ENCODE peak calls at places on chromosomes 13 and 19, in nine cellular contexts. K is astrocyte of the hippocampus; S is effector memory CD8-positive, alpha-beta T cell; M is ecto neural progenitor cell; R is NCI-H2081; U is CD4-positive, alpha-beta memory T cell; G is AG08396; V is activated T-cell treated with anti-CD3 and anti-CD28 coated beads for 1 hour; Y is A673. I is an unnamed sample.

GRCh38 chr19:52343548-52343947 is 7.5 kb downstream of the ZNF610 start:
- DNase-seq in K (peak; percentile 32), S (peak; percentile 53), M (peak; percentile 68), R (no peak), U (peak; percentile 44), G (peak; percentile 20), V (peak; percentile 28), Y (peak; percentile 40), I (peak; percentile 68)

GRCh38 chr13:84870190-84870589 is 929.0 kb downstream of the SLITRK6 start:
- DNase-seq in K (no peak), S (no peak), M (no peak), R (no peak), U (no peak), G (no peak), V (no peak), Y (peak; percentile 48), I (no peak)

GRCh38 chr19:48341515-48342413 is 16.4 kb downstream of the EMP3 start:
- DNase-seq in K (no peak), S (no peak), M (no peak), R (no peak), U (no peak), G (no peak), V (no peak), Y (no peak), I (no peak)

GRCh38 chr19:23996549-23996948 is 81.9 kb downstream of the ZNF726 start:
- DNase-seq in K (no peak), S (no peak), M (no peak), R (no peak), U (no peak), G (peak; percentile 20), V (no peak), Y (peak; percentile 5), I (no peak)

GRCh38 chr19:44776402-44777096 is 1.1 kb upstream of the CBLC start:
- DNase-seq in K (no peak), S (no peak), M (no peak), R (no peak), U (no peak), G (no peak), V (no peak), Y (no peak), I (no peak)

GRCh38 chr19:4172861-4173473 is 9.4 kb downstream of the SIRT6 start:
- DNase-seq in K (peak; percentile 82), S (peak; percentile 72), M (peak; percentile 90), R (no peak), U (peak; percentile 68), G (peak; percentile 82), V (peak; percentile 65), Y (peak; percentile 67), I (peak; percentile 68)

GRCh38 chr19:41707502-41707812 is 969 bp upstream of the CEACAM5 start:
- DNase-seq in K (no peak), S (no peak), M (no peak), R (no peak), U (no peak), G (no peak), V (no peak), Y (no peak), I (no peak)

GRCh38 chr13:111184685-111185401 is 69.7 kb downstream of the ARHGEF7 start:
- DNase-seq in K (no peak), S (peak; percentile 39), M (no peak), R (peak; percentile 5), U (peak; percentile 61), G (no peak), V (peak; percentile 16), Y (peak; percentile 33), I (peak; percentile 70)

GRCh38 chr13:27658569-27658968 is 36.9 kb downstream of the POLR1D start:
- DNase-seq in K (no peak), S (no peak), M (no peak), R (no peak), U (no peak), G (no peak), V (no peak), Y (peak; percentile 12), I (no peak)

GRCh38 chr13:114213980-114214379 is 20.7 kb upstream of the CDC16 start:
- DNase-seq in K (no peak), S (no peak), M (peak; percentile 21), R (no peak), U (no peak), G (no peak), V (no peak), Y (no peak), I (no peak)

GRCh38 chr19:43699506-43700367 is 16.1 kb upstream of the IRGC start:
- DNase-seq in K (peak; percentile 70), S (no peak), M (peak; percentile 89), R (no peak), U (no peak), G (peak; percentile 39), V (no peak), Y (peak; percentile 49), I (no peak)

GRCh38 chr19:8355631-8356402 is 8.1 kb upstream of the ANGPTL4 start:
- DNase-seq in K (peak; percentile 87), S (no peak), M (no peak), R (no peak), U (no peak), G (peak; percentile 78), V (no peak), Y (no peak), I (no peak)

GRCh38 chr19:2333027-2333806 is 4.7 kb downstream of the SPPL2B start:
- DNase-seq in K (no peak), S (no peak), M (no peak), R (peak; percentile 91), U (peak; percentile 31), G (no peak), V (no peak), Y (no peak), I (no peak)

GRCh38 chr19:1355258-1355973 is 28.3 kb upstream of the NDUFS7 start:
- DNase-seq in K (peak; percentile 39), S (no peak), M (no peak), R (no peak), U (no peak), G (peak; percentile 44), V (no peak), Y (peak; percentile 51), I (no peak)

GRCh38 chr19:3658004-3658822 is 31.6 kb upstream of the CACTIN start:
- DNase-seq in K (no peak), S (no peak), M (no peak), R (no peak), U (peak; percentile 29), G (no peak), V (no peak), Y (no peak), I (no peak)

GRCh38 chr13:45092668-45093067 is 27.6 kb upstream of the GTF2F2 start:
- DNase-seq in K (peak; percentile 82), S (no peak), M (no peak), R (no peak), U (no peak), G (peak; percentile 16), V (no peak), Y (no peak), I (no peak)

GRCh38 chr13:44815507-44816074 is 173.7 kb downstream of the NUFIP1 start:
- DNase-seq in K (peak; percentile 96), S (no peak), M (no peak), R (no peak), U (no peak), G (peak; percentile 90), V (no peak), Y (peak; percentile 52), I (no peak)

GRCh38 chr13:110509478-110509926 is 52.0 kb downstream of the RAB20 start:
- DNase-seq in K (no peak), S (no peak), M (no peak), R (no peak), U (no peak), G (no peak), V (no peak), Y (no peak), I (no peak)

GRCh38 chr19:39710333-39710890 is 6.1 kb downstream of the LGALS14 start:
- DNase-seq in K (no peak), S (no peak), M (no peak), R (no peak), U (no peak), G (no peak), V (no peak), Y (no peak), I (no peak)

GRCh38 chr13:36986462-36987240 is 12.5 kb downstream of the ALG5 start:
- DNase-seq in K (no peak), S (no peak), M (no peak), R (no peak), U (no peak), G (peak; percentile 3), V (no peak), Y (no peak), I (no peak)

I was measured in natural killer cell treated with Interleukin-12 subunit alpha and Interleukin-12 subunit beta and Interleukin-15 and Interleukin-18, amount 100 ng/mL, for 72 hours.